ENCODE peak calls at places on chromosomes 16 and 17, in eight cellular contexts. N is GM23338, B is nephron progenitor cell, R is foreskin fibroblast, E is WTC11, O is neural progenitor cell, Z is GM10248, I is mesothelial cell of epicardium. X is an unnamed sample.

GRCh38 chr16:2775765-2776499 is 1.1 kb downstream of the ELOB start:
- DNase-seq in N (no peak), O (no peak), I (no peak), E (no peak), Z (no peak), B (no peak), R (no peak), X (no peak)

GRCh38 chr16:84687715-84688114 is 12.1 kb upstream of the USP10 start:
- DNase-seq in R (peak; percentile 92), N (no peak), Z (peak; percentile 52), I (no peak), E (no peak), O (no peak), B (no peak), X (peak; percentile 95)

GRCh38 chr17:63841350-63842172 is 924 bp downstream of the SMARCD2 start:
- DNase-seq in E (peak; percentile 25), I (no peak), Z (peak; percentile 28), B (peak; percentile 46), R (peak; percentile 44), N (peak; percentile 39), O (peak; percentile 71), X (peak; percentile 52)

GRCh38 chr16:57848181-57848580 is 45.9 kb upstream of the KIFC3 start:
- DNase-seq in E (no peak), Z (no peak), B (no peak), R (no peak), I (no peak), O (no peak), N (no peak), X (no peak)

GRCh38 chr17:46772879-46773620 is 45.4 kb downstream of the WNT3 start:
- DNase-seq in I (no peak), O (no peak), E (peak; percentile 17), N (no peak), Z (peak; percentile 24), B (no peak), R (no peak), X (no peak)

GRCh38 chr16:18805257-18805773 is 4.0 kb upstream of the ARL6IP1 start:
- DNase-seq in E (no peak), B (no peak), R (no peak), N (no peak), I (no peak), Z (no peak), O (no peak), X (no peak)

GRCh38 chr17:37299257-37299985 is 76.4 kb upstream of the C17orf78 start:
- DNase-seq in N (peak; percentile 34), O (peak; percentile 72), Z (no peak), I (no peak), E (no peak), B (no peak), R (no peak), X (no peak)

GRCh38 chr16:74874912-74875311 is 100.3 kb upstream of the FA2H start:
- DNase-seq in B (no peak), Z (no peak), N (no peak), O (no peak), R (no peak), I (no peak), E (no peak), X (no peak)

GRCh38 chr17:50677851-50678375 is 29.8 kb downstream of the ANKRD40 start:
- DNase-seq in I (no peak), N (no peak), B (no peak), Z (no peak), O (no peak), E (no peak), R (no peak), X (no peak)

GRCh38 chr17:82561429-82562035 is 42.0 kb downstream of the FOXK2 start:
- DNase-seq in R (no peak), N (peak; percentile 25), Z (no peak), E (no peak), O (no peak), B (no peak), I (no peak), X (no peak)

GRCh38 chr17:34733351-34733750 is 154.0 kb downstream of the TMEM132E start:
- DNase-seq in I (no peak), Z (no peak), R (no peak), N (no peak), O (no peak), E (no peak), B (no peak), X (no peak)

GRCh38 chr16:66936889-66937554 is 1.7 kb downstream of the CES2 start:
- DNase-seq in E (no peak), R (no peak), N (no peak), B (no peak), Z (no peak), I (no peak), O (no peak), X (no peak)

GRCh38 chr16:10577305-10578202 is 2.8 kb downstream of the EMP2 start:
- DNase-seq in R (peak; percentile 63), O (peak; percentile 45), I (no peak), N (peak; percentile 42), Z (no peak), B (peak; percentile 25), E (peak; percentile 32), X (peak; percentile 38)

GRCh38 chr16:17474037-17474436 is 3.3 kb upstream of the XYLT1 start:
- DNase-seq in E (no peak), N (no peak), R (no peak), I (no peak), O (no peak), Z (no peak), B (no peak), X (peak; percentile 37)

GRCh38 chr17:78476973-78477372 is 98.5 kb downstream of the PGS1 start:
- DNase-seq in E (no peak), Z (no peak), O (no peak), B (no peak), I (no peak), N (no peak), R (no peak), X (no peak)

GRCh38 chr17:12290207-12290606 is 269.5 kb downstream of the MAP2K4 start:
- DNase-seq in E (no peak), N (no peak), Z (no peak), R (no peak), B (no peak), I (no peak), O (no peak), X (no peak)

GRCh38 chr16:66267287-66268137 is 99.0 kb upstream of the CDH5 start:
- DNase-seq in R (no peak), I (no peak), O (no peak), B (no peak), Z (no peak), N (no peak), E (no peak), X (no peak)

GRCh38 chr17:28948873-28949184 is 2.5 kb downstream of the PHF12 start:
- DNase-seq in Z (no peak), R (no peak), B (no peak), E (no peak), N (peak; percentile 73), O (peak; percentile 86), I (no peak), X (no peak)

GRCh38 chr17:49292901-49293300 is 62.3 kb upstream of the PHOSPHO1 start:
- DNase-seq in B (no peak), N (no peak), Z (no peak), R (no peak), O (no peak), I (no peak), E (no peak), X (no peak)

GRCh38 chr16:54059319-54059718 is 227.3 kb downstream of the IRX3 start:
- DNase-seq in I (no peak), N (no peak), B (no peak), E (no peak), R (no peak), Z (no peak), O (no peak), X (no peak)

GRCh38 chr17:2707721-2708584 is 3.6 kb downstream of the CLUH start:
- DNase-seq in Z (no peak), I (no peak), E (peak; percentile 73), O (peak; percentile 72), B (peak; percentile 58), N (peak; percentile 79), R (no peak), X (no peak)

GRCh38 chr16:86362155-86362849 is 148.0 kb upstream of the FOXF1 start:
- DNase-seq in O (no peak), Z (no peak), N (peak; percentile 57), R (no peak), I (no peak), B (no peak), E (no peak), X (peak; percentile 25)

DNA sequence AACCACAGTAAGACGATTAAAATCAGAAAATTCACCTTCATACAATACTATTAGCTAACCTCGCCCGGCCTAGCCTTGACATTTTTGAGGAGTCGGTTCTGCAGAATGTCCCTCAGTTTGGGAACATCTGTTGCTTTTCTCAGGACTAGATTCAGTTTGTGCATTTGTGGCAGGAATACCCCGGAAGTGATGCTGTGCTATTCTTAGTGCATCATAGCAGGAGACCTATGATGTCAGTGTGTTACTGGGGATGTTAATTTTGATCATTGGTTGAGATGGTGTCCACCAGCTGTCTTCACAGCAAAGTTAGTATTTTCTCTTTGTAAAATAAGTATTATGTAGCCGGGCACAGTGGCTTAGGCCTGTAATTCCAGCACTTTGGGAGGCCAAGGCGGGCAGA is 21.5 kb upstream of the HELZ start:
- DNase-seq in O (no peak), B (no peak), I (no peak), R (no peak), N (no peak), E (no peak), Z (no peak), X (no peak)
- TF ChIP-seq CTCF in O (no peak), B (no peak), I (no peak), R (no peak), N (no peak), E (no peak), Z (no peak), X (no peak)

DNA sequence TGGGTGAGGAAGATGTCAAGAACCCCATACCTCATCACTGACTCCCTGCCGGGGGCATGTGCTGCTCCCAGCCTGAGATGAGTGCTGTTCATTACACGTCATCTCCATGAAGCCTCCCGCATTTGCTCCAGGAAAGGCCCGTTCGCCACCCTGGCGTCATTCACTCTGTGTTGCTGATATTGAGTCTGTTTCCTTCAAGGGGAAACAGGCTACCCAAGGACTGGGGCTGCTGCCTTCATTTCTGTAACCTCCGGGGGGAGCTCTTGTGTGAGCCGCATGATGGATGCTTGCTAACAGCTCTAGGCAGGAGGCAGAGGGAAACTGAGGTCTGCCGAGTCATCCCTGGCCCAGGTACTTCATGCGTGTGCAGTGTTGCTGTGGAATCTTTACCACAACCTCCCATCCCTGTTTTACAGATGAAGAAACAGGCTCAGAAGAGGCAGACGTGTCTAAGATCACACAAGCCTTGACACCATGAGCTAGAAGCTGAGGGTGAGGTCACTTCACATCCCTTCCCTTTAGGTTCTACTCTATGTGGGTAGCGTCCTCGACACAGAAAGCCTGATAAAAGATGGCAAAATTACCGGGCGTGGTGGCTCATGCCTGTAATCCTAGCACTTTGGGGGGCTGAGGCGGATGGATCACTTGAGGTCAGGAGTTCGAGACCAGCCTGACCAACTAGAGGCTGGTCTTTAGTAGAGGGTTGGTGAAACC is 3.5 kb upstream of the ARMC5 start:
- DNase-seq in B (no peak), Z (peak; percentile 15), O (peak; percentile 51), I (no peak), E (peak; percentile 54), N (peak; percentile 79), R (no peak), X (no peak)
- TF ChIP-seq CTCF in B (no peak), Z (peak; percentile 45), O (peak; percentile 57), I (no peak), E (peak; percentile 33), N (peak; percentile 72), R (peak; percentile 8), X (peak; percentile 65)

GRCh38 chr17:40443196-40443987 is at the start of gene IGFBP4:
- DNase-seq in I (peak; percentile 64), Z (peak; percentile 81), N (peak; percentile 91), R (peak; percentile 79), B (peak; percentile 87), E (peak; percentile 88), O (peak; percentile 94), X (peak; percentile 65)
- TF ChIP-seq CTCF in I (no peak), Z (peak; percentile 82), N (no peak), R (peak; percentile 14), B (peak; percentile 20), E (no peak), O (peak; percentile 43), X (peak; percentile 59)

GRCh38 chr16:70454221-70455034 is at the start of gene FCSK:
- DNase-seq in Z (peak; percentile 87), N (peak; percentile 93), B (peak; percentile 81), E (peak; percentile 84), I (peak; percentile 56), R (peak; percentile 42), O (peak; percentile 96), X (no peak)
- TF ChIP-seq CTCF in Z (peak; percentile 23), N (peak; percentile 43), B (peak; percentile 22), E (no peak), I (peak; percentile 38), R (no peak), O (peak; percentile 61), X (peak; percentile 40)

X was measured in HFFc6.